ENCODE peak calls at places on chromosomes 12 and 14, in four cellular contexts. J is NCI-H774, H is AG10803, N is uterus. O is an unnamed sample.

GRCh38 chr14:24411468-24412454 is 13.0 kb downstream of the NYNRIN start:
- DNase-seq in N (no peak), H (peak), J (no peak), O (peak)

GRCh38 chr14:94673781-94674231 is 61.6 kb downstream of the SERPINA3 start:
- DNase-seq in H (no peak), J (no peak), N (no peak), O (peak)

GRCh38 chr14:100107236-100107635 is 42.0 kb downstream of the EVL start:
- DNase-seq in J (no peak), H (no peak), N (no peak), O (no peak)

GRCh38 chr14:51783765-51784164 is 76.6 kb upstream of the GNG2 start:
- DNase-seq in N (no peak), J (no peak), H (peak), O (peak)

GRCh38 chr12:75722714-75723200 is 211.3 kb upstream of the KRR1 start:
- DNase-seq in H (peak), N (peak), J (peak), O (peak)

GRCh38 chr12:107400686-107401447 is 284.7 kb upstream of the PWP1 start:
- DNase-seq in J (peak), N (no peak), H (peak), O (peak)

GRCh38 chr14:33943081-33943480 is 7.8 kb downstream of the EGLN3 start:
- DNase-seq in H (no peak), N (no peak), J (peak), O (no peak)

GRCh38 chr12:14629832-14630688 is 62.4 kb upstream of the PLBD1 start:
- DNase-seq in N (peak), H (peak), J (peak), O (peak)

GRCh38 chr12:131132118-131132892 is 178.6 kb downstream of the ADGRD1 start:
- DNase-seq in H (peak), J (peak), N (peak), O (peak)

GRCh38 chr14:103910984-103911383 is 17.3 kb upstream of the TDRD9 start:
- DNase-seq in H (no peak), N (no peak), J (no peak), O (no peak)

GRCh38 chr14:37047996-37048395 is 124.4 kb downstream of the SLC25A21 start:
- DNase-seq in H (no peak), N (no peak), J (no peak), O (peak)

GRCh38 chr12:202081-202731 is 11.8 kb downstream of the SLC6A12 start:
- DNase-seq in N (no peak), H (no peak), J (peak), O (no peak)

GRCh38 chr12:49706351-49707126 is 666 bp downstream of the FMNL3 start:
- DNase-seq in N (no peak), H (peak), J (no peak), O (peak)

GRCh38 chr14:102229739-102230092 is 75.2 kb downstream of the MOK start:
- DNase-seq in N (no peak), H (no peak), J (no peak), O (no peak)

GRCh38 chr12:30730011-30730410 is 24.7 kb downstream of the CAPRIN2 start:
- DNase-seq in H (no peak), J (no peak), N (no peak), O (no peak)

GRCh38 chr12:63086149-63086915 is 64.7 kb downstream of the AVPR1A start:
- DNase-seq in H (no peak), J (no peak), N (no peak), O (no peak)

GRCh38 chr12:113184098-113184899 is 979 bp downstream of the DDX54 start:
- DNase-seq in H (no peak), J (no peak), N (no peak), O (no peak)

GRCh38 chr12:106157802-106158201 is 19.0 kb upstream of the NUAK1 start:
- DNase-seq in H (no peak), J (no peak), N (no peak), O (peak)

GRCh38 chr14:81679226-81679625 is 145.6 kb upstream of the SEL1L start:
- DNase-seq in N (no peak), H (no peak), J (no peak), O (no peak)

GRCh38 chr14:23034498-23035302 is at the start of gene PSMB5:
- DNase-seq in H (peak), J (no peak), N (peak), O (peak)

GRCh38 chr14:73610692-73611091 is 1.6 kb upstream of the ACOT6 start:
- DNase-seq in H (no peak), J (no peak), N (no peak), O (no peak)

GRCh38 chr14:104895786-104896642 is 28.7 kb upstream of the PLD4 start:
- DNase-seq in J (peak), N (peak), H (no peak), O (no peak)

GRCh38 chr12:48980389-48980952 is 2.3 kb downstream of the WNT1 start:
- DNase-seq in H (no peak), N (no peak), J (no peak), O (no peak)

GRCh38 chr14:93011650-93012317 is 88.8 kb downstream of the CHGA start:
- DNase-seq in J (peak), N (no peak), H (no peak), O (no peak)

GRCh38 chr14:34204774-34205173 is 253.9 kb upstream of the EGLN3 start:
- DNase-seq in H (no peak), J (no peak), N (no peak), O (peak)

GRCh38 chr14:64973826-64974225 is 1.7 kb upstream of the RAB15 start:
- DNase-seq in H (no peak), N (no peak), J (no peak), O (no peak)

GRCh38 chr14:74144789-74145188 is 60.0 kb downstream of the LIN52 start:
- DNase-seq in J (no peak), N (no peak), H (no peak), O (no peak)

GRCh38 chr14:73567951-73568885 is 795 bp upstream of the ACOT2 start:
- DNase-seq in N (no peak), H (peak), J (no peak), O (peak)

GRCh38 chr14:68510201-68510600 is 282.7 kb downstream of the ZFP36L1 start:
- DNase-seq in H (peak), N (peak), J (no peak), O (peak)

GRCh38 chr12:54052745-54053624 is 650 bp upstream of the HOXC4 start:
- DNase-seq in H (peak), N (no peak), J (no peak), O (no peak)

GRCh38 chr12:116476227-116476852 is 82.8 kb upstream of the MAP1LC3B2 start:
- DNase-seq in J (no peak), H (no peak), N (no peak), O (no peak)

GRCh38 chr12:12774791-12775190 is 10.7 kb upstream of the APOLD1 start:
- DNase-seq in J (no peak), H (peak), N (no peak), O (no peak)

GRCh38 chr14:68426661-68427549 is 366.0 kb downstream of the ZFP36L1 start:
- DNase-seq in H (no peak), N (no peak), J (no peak), O (no peak)

GRCh38 chr14:75422169-75422568 is 5.7 kb upstream of the JDP2 start:
- DNase-seq in J (no peak), N (no peak), H (peak), O (peak)

GRCh38 chr14:54447231-54447692 is 6.1 kb upstream of the CNIH1 start:
- DNase-seq in H (peak), J (no peak), N (no peak), O (peak)

GRCh38 chr12:53627919-53628318 is 1.7 kb upstream of the ATF7 start:
- DNase-seq in J (no peak), N (no peak), H (no peak), O (no peak)

GRCh38 chr12:110744697-110745264 is 2.1 kb upstream of the PPP1CC start:
- DNase-seq in H (no peak), N (no peak), J (no peak), O (peak)

GRCh38 chr12:130526813-130527212 is 189.1 kb downstream of the PIWIL1 start:
- DNase-seq in N (no peak), H (no peak), J (no peak), O (peak)

GRCh38 chr12:5733136-5733755 is 211.8 kb downstream of the ANO2 start:
- DNase-seq in H (peak), N (no peak), J (no peak), O (no peak)

GRCh38 chr14:75971509-75971908 is 10.3 kb downstream of the TGFB3 start:
- DNase-seq in J (no peak), H (no peak), N (no peak), O (no peak)